ENCODE peak calls at places on chromosomes 1 and 21, in four cellular contexts. X is H1, J is K562, N is HepG2. Y is an unnamed sample.

GRCh38 chr1:212158912-212159796 is 123.6 kb downstream of the DTL start:
- DNase-seq in X (no peak), N (peak; percentile 48), J (peak; percentile 45), Y (no peak)

GRCh38 chr1:19909392-19909791 is 14.0 kb downstream of the PLA2G2E start:
- DNase-seq in N (no peak), X (no peak), J (no peak), Y (no peak)

GRCh38 chr1:233664254-233664653 is 50.3 kb downstream of the KCNK1 start:
- DNase-seq in N (no peak), X (no peak), J (no peak), Y (no peak)

GRCh38 chr1:220734571-220735326 is 13.4 kb upstream of the MTARC2 start:
- DNase-seq in N (peak; percentile 86), J (no peak), X (no peak), Y (no peak)

GRCh38 chr1:14929547-14930223 is 223.9 kb upstream of the TMEM51 start:
- DNase-seq in N (no peak), J (peak; percentile 57), X (no peak), Y (no peak)

GRCh38 chr1:53337499-53337898 is 9.6 kb upstream of the LRP8 start:
- DNase-seq in X (no peak), J (no peak), N (no peak), Y (no peak)

GRCh38 chr1:4018721-4019521 is 118.8 kb upstream of the C1orf174 start:
- DNase-seq in X (no peak), N (no peak), J (no peak), Y (no peak)

GRCh38 chr1:45864124-45864721 is 60.8 kb downstream of the MAST2 start:
- DNase-seq in N (no peak), X (no peak), J (no peak), Y (no peak)

GRCh38 chr1:155909894-155910293 is 1.3 kb downstream of the RIT1 start:
- DNase-seq in X (no peak), N (no peak), J (no peak), Y (no peak)

GRCh38 chr1:16248007-16248436 is 11.0 kb upstream of the CPLANE2 start:
- DNase-seq in J (no peak), N (no peak), X (no peak), Y (no peak)

GRCh38 chr21:34192646-34193285 is 119.4 kb downstream of the MRPS6 start:
- DNase-seq in N (no peak), J (no peak), X (no peak), Y (no peak)

GRCh38 chr1:245704765-245705164 is 550.0 kb downstream of the KIF26B start:
- DNase-seq in N (no peak), X (no peak), J (no peak), Y (no peak)

GRCh38 chr1:116001739-116002487 is 25.6 kb downstream of the SLC22A15 start:
- DNase-seq in J (no peak), N (no peak), X (no peak), Y (no peak)

GRCh38 chr1:29525941-29526340 is 289.6 kb downstream of the PTPRU start:
- DNase-seq in J (no peak), N (no peak), X (no peak), Y (no peak)

GRCh38 chr1:35640380-35641232 is 720 bp downstream of the PSMB2 start:
- DNase-seq in J (peak; percentile 46), X (no peak), N (no peak), Y (no peak)

GRCh38 chr1:209597496-209597895 is 14.0 kb downstream of the CAMK1G start:
- DNase-seq in X (no peak), J (no peak), N (no peak), Y (no peak)

GRCh38 chr1:21005840-21006239 is 170.9 kb downstream of the EIF4G3 start:
- DNase-seq in N (no peak), J (no peak), X (no peak), Y (no peak)

GRCh38 chr1:184485731-184486723 is 99.2 kb downstream of the C1orf21 start:
- DNase-seq in N (no peak), X (no peak), J (no peak), Y (no peak)

GRCh38 chr1:44084998-44085675 is 33.5 kb upstream of the KLF17 start:
- DNase-seq in N (no peak), J (no peak), X (peak; percentile 0), Y (no peak)

GRCh38 chr21:45288441-45288841 is 746 bp upstream of the POFUT2 start:
- DNase-seq in J (no peak), N (no peak), X (no peak), Y (no peak)

GRCh38 chr1:29452463-29453230 is 216.3 kb downstream of the PTPRU start:
- DNase-seq in J (no peak), X (no peak), N (no peak), Y (no peak)

GRCh38 chr1:30966690-30967369 is 58.3 kb upstream of the SDC3 start:
- DNase-seq in X (no peak), N (peak; percentile 20), J (peak; percentile 28), Y (no peak)

GRCh38 chr1:223364685-223365382 is 858 bp upstream of the SUSD4 start:
- DNase-seq in J (peak; percentile 30), N (no peak), X (peak; percentile 78), Y (peak; percentile 61)

GRCh38 chr21:31752967-31753366 is 21.0 kb upstream of the SCAF4 start:
- DNase-seq in X (no peak), J (no peak), N (no peak), Y (no peak)

GRCh38 chr1:192474080-192474683 is 101.4 kb upstream of the RGS1 start:
- DNase-seq in N (peak; percentile 10), J (peak; percentile 50), X (no peak), Y (no peak)

GRCh38 chr1:11320153-11320936 is 47.3 kb downstream of the UBIAD1 start:
- DNase-seq in X (peak; percentile 91), J (peak; percentile 64), N (peak; percentile 16), Y (peak; percentile 91)

GRCh38 chr1:155277896-155278688 is 829 bp downstream of the HCN3 start:
- DNase-seq in J (peak; percentile 87), X (peak; percentile 98), N (peak; percentile 51), Y (peak; percentile 98)

GRCh38 chr21:35394634-35395369 is 345.7 kb upstream of the RUNX1 start:
- DNase-seq in N (peak; percentile 54), X (no peak), J (no peak), Y (no peak)

GRCh38 chr21:45818276-45818903 is 163.2 kb upstream of the COL6A1 start:
- DNase-seq in J (no peak), X (no peak), N (no peak), Y (no peak)

GRCh38 chr1:213376862-213377372 is 325.9 kb downstream of the RPS6KC1 start:
- DNase-seq in N (peak; percentile 66), X (no peak), J (no peak), Y (no peak)

GRCh38 chr1:11873954-11874562 is 15.3 kb upstream of the NPPB start:
- DNase-seq in J (no peak), N (no peak), X (no peak), Y (no peak)

GRCh38 chr1:172451002-172451443 is 7.2 kb upstream of the PIGC start:
- DNase-seq in X (no peak), J (no peak), N (peak; percentile 85), Y (no peak)

GRCh38 chr1:53398091-53398490 is 61.1 kb upstream of the DMRTB1 start:
- DNase-seq in N (no peak), X (no peak), J (no peak), Y (no peak)

GRCh38 chr1:107058245-107059032 is 2.0 kb downstream of the PRMT6 start:
- DNase-seq in N (no peak), J (peak; percentile 11), X (no peak), Y (no peak)

GRCh38 chr1:188489336-188490112 is 1660.8 kb downstream of the PLA2G4A start:
- DNase-seq in J (no peak), N (no peak), X (no peak), Y (no peak)

GRCh38 chr1:53377438-53377841 is 49.6 kb upstream of the LRP8 start:
- DNase-seq in N (no peak), X (peak; percentile 45), J (no peak), Y (peak; percentile 7)

GRCh38 chr21:20351138-20351537 is 647.1 kb upstream of the NCAM2 start:
- DNase-seq in J (no peak), N (no peak), X (no peak), Y (no peak)

GRCh38 chr1:241156231-241156965 is 200.6 kb downstream of the RGS7 start:
- DNase-seq in N (no peak), X (no peak), J (no peak), Y (no peak)

GRCh38 chr1:94418664-94419655 is 771 bp downstream of the ABCD3 start:
- DNase-seq in J (peak; percentile 7), X (no peak), N (no peak), Y (peak; percentile 17)
- TF ChIP-seq CREB1 in J (no peak), X (no peak), N (no peak), Y (no peak)

GRCh38 chr1:225299624-225300023 is 128.2 kb downstream of the LBR start:
- DNase-seq in J (no peak), N (no peak), X (no peak), Y (no peak)
- TF ChIP-seq USF2 in J (no peak), N (no peak), X (no peak), Y (no peak)

DNA sequence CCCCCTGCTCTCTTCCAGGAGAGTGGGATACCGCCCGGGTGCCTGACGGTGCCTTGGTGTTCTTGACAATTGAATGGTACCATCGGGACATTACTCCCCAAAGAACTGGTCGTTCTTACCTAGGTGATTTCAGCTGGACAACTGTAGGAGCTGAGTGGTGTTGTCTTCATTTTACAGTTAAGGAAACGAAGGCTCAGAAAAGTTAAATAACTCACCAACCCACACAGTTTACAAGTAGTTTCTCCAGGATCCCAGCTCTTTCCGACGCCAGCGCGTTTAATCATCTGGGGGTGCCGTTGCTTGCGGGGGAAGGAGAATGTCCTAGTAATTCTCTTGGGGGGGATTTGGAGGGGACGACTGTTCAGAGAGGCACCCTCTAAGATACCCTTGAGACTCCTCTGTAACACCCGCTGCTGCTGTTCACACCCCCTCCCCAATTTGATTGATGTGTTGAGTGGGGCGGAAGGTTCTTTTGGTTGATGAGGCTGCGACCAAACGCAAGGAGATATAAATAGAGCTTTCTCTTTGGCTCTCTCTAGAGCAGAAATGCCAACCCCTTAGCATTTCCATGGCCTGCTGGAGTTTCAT is 1.8 kb downstream of the PIK3CD start:
- DNase-seq in J (no peak), N (no peak), X (no peak), Y (no peak)
- TF ChIP-seq JUN in J (no peak), N (no peak), X (no peak), Y (no peak)

GRCh38 chr1:89952021-89952995 is 42.6 kb upstream of the ZNF326 start:
- DNase-seq in J (no peak), X (no peak), N (no peak), Y (no peak)

GRCh38 chr1:89953072-89953626 is 41.8 kb upstream of the ZNF326 start:
- DNase-seq in N (peak; percentile 49), J (peak; percentile 54), X (peak; percentile 52), Y (peak; percentile 56)

GRCh38 chr1:89955311-89955710 is 39.6 kb upstream of the ZNF326 start:
- DNase-seq in J (no peak), X (no peak), N (no peak), Y (no peak)

GRCh38 chr1:89954401-89954800 is 40.5 kb upstream of the ZNF326 start:
- DNase-seq in N (no peak), J (no peak), X (peak; percentile 35), Y (no peak)

DNA sequence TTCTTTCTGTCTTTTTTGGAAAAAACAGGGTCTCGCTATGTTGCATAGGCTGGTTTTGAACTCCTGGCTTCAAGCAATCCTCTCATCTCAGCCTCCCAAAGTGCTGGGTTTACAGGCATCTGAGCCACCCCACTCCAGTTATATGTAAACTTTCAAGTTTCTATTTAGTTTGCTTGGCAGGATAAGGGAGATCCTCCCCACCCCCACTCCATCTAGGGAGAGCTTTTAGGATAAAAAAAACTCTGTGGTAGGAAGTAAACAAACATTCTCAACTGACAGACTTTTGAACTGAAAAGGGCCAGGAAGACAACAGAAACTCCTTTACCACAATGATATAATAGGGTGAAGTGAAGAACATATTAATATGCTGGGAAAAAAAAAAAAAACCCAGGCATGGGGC is 41.0 kb upstream of the ZNF326 start:
- DNase-seq in X (no peak), N (no peak), J (no peak), Y (no peak)
- TF ChIP-seq CREB1 in X (no peak), N (no peak), J (no peak), Y (no peak)